ENCODE peak calls at places on chromosomes 4 and X, in four cellular contexts. L is HEK293T; K is small intestine; W is activated CD4-positive, alpha-beta T cell treated with anti-CD3 and anti-CD28 coated beads for 24 hours. X is an unnamed sample.

GRCh38 chrX:69060631-69061408 is 104.4 kb downstream of the PJA1 start:
- DNase-seq in L (no peak), K (peak; percentile 52), W (no peak), X (no peak)

GRCh38 chr4:148345509-148345908 is 96.7 kb downstream of the NR3C2 start:
- DNase-seq in L (no peak), K (peak; percentile 48), W (no peak), X (no peak)

GRCh38 chr4:60463846-60464502 is 736.2 kb upstream of the ADGRL3 start:
- DNase-seq in L (peak; percentile 21), K (no peak), W (no peak), X (no peak)

GRCh38 chrX:96445531-96446065 is 239.0 kb upstream of the DIAPH2 start:
- DNase-seq in L (no peak), K (no peak), W (no peak), X (no peak)

GRCh38 chr4:103272174-103272573 is 74.0 kb upstream of the CENPE start:
- DNase-seq in L (no peak), K (no peak), W (no peak), X (no peak)

GRCh38 chrX:120334603-120335002 is 23.3 kb upstream of the TMEM255A start:
- DNase-seq in L (no peak), K (no peak), W (no peak), X (no peak)

GRCh38 chrX:105645667-105646354 is 176.5 kb upstream of the NRK start:
- DNase-seq in L (no peak), K (no peak), W (no peak), X (no peak)

GRCh38 chrX:29299689-29300088 is 712.4 kb downstream of the IL1RAPL1 start:
- DNase-seq in L (no peak), K (no peak), W (no peak), X (no peak)

GRCh38 chr4:26061248-26061986 is 147.4 kb downstream of the SMIM20 start:
- DNase-seq in L (peak; percentile 45), K (peak; percentile 49), W (no peak), X (no peak)

GRCh38 chr4:174461438-174462106 is 60.7 kb downstream of the HPGD start:
- DNase-seq in L (no peak), K (peak; percentile 87), W (no peak), X (no peak)

GRCh38 chrX:19638968-19639539 is 123.7 kb upstream of the MAP3K15 start:
- DNase-seq in L (no peak), K (no peak), W (no peak), X (no peak)

GRCh38 chr4:40984051-40984450 is 230.3 kb downstream of the APBB2 start:
- DNase-seq in L (no peak), K (no peak), W (no peak), X (no peak)

GRCh38 chr4:101102114-101102752 is 245.1 kb downstream of the PPP3CA start:
- DNase-seq in L (no peak), K (no peak), W (no peak), X (peak; percentile 80)

GRCh38 chrX:24890677-24891076 is 125.1 kb downstream of the ARX start:
- DNase-seq in L (no peak), K (peak; percentile 25), W (no peak), X (no peak)

GRCh38 chr4:95867919-95868318 is 28.0 kb downstream of the PDHA2 start:
- DNase-seq in L (no peak), K (no peak), W (no peak), X (no peak)

GRCh38 chrX:12563121-12563520 is 228.1 kb upstream of the PRPS2 start:
- DNase-seq in L (no peak), K (no peak), W (no peak), X (no peak)

GRCh38 chr4:106690487-106690886 is 321.9 kb upstream of the GIMD1 start:
- DNase-seq in L (no peak), K (no peak), W (no peak), X (peak; percentile 32)

GRCh38 chr4:80036306-80036705 is 36.7 kb downstream of the ANTXR2 start:
- DNase-seq in L (no peak), K (peak; percentile 33), W (no peak), X (no peak)

GRCh38 chrX:290476-291166 is 9.4 kb downstream of the PLCXD1 start:
- DNase-seq in L (no peak), K (no peak), W (no peak), X (no peak)

GRCh38 chr4:158807696-158808095 is 38.9 kb downstream of the FNIP2 start:
- DNase-seq in L (no peak), K (no peak), W (no peak), X (no peak)

GRCh38 chr4:147157860-147158701 is 212.4 kb upstream of the TTC29 start:
- DNase-seq in L (peak; percentile 28), K (no peak), W (no peak), X (peak; percentile 2)

GRCh38 chr4:8939887-8940742 is 68.5 kb upstream of the HMX1 start:
- DNase-seq in L (no peak), K (peak; percentile 33), W (no peak), X (no peak)

GRCh38 chr4:27218013-27218412 is 357.4 kb downstream of the STIM2 start:
- DNase-seq in L (no peak), K (no peak), W (no peak), X (no peak)

GRCh38 chr4:2390780-2391490 is 27.5 kb downstream of the ZFYVE28 start:
- DNase-seq in L (no peak), K (no peak), W (no peak), X (no peak)

GRCh38 chr4:25368315-25368714 is 8.7 kb upstream of the ANAPC4 start:
- DNase-seq in L (no peak), K (no peak), W (no peak), X (no peak)

GRCh38 chr4:4590496-4590895 is 48.6 kb upstream of the STX18 start:
- DNase-seq in L (no peak), K (no peak), W (no peak), X (no peak)

GRCh38 chrX:139290310-139290709 is 240.2 kb upstream of the F9 start:
- DNase-seq in L (no peak), K (no peak), W (no peak), X (no peak)

GRCh38 chr4:109912706-109913621 is at the start of gene EGF:
- DNase-seq in L (no peak), K (peak; percentile 14), W (no peak), X (peak; percentile 13)

GRCh38 chr4:54509057-54509456 is 148.7 kb upstream of the KIT start:
- DNase-seq in L (no peak), K (peak; percentile 17), W (no peak), X (no peak)

GRCh38 chrX:45843518-45843917 is 642.8 kb upstream of the DIPK2B start:
- DNase-seq in L (no peak), K (no peak), W (no peak), X (no peak)

GRCh38 chr4:80897537-80898303 is 132.8 kb upstream of the BMP3 start:
- DNase-seq in L (no peak), K (no peak), W (no peak), X (no peak)

X was measured in AG09309.